ENCODE peak calls at places on chromosomes 4 and X, in eight cellular contexts. H, S, Y, O, T, I, W and P are unnamed samples.

GRCh38 chr4:130080872-130081451 is 985.0 kb downstream of the C4orf33 start:
- DNase-seq in H (no peak), S (no peak), Y (no peak), O (no peak), T (no peak), I (peak), W (no peak), P (no peak)

GRCh38 chrX:136623400-136623799 is 24.6 kb upstream of the CD40LG start:
- DNase-seq in H (no peak), S (no peak), Y (no peak), O (no peak), T (no peak), I (no peak), W (no peak), P (no peak)

GRCh38 chr4:74435296-74435695 is 9.6 kb upstream of the AREG start:
- DNase-seq in H (no peak), S (no peak), Y (no peak), O (no peak), T (no peak), I (no peak), W (no peak), P (no peak)

GRCh38 chrX:40009890-40010289 is 87.9 kb downstream of the BCOR start:
- DNase-seq in H (no peak), S (no peak), Y (no peak), O (no peak), T (no peak), I (peak), W (no peak), P (no peak)

GRCh38 chr4:86271057-86271456 is 88.8 kb downstream of the MAPK10 start:
- DNase-seq in H (no peak), S (no peak), Y (no peak), O (no peak), T (no peak), I (no peak), W (no peak), P (no peak)

GRCh38 chrX:15745179-15745578 is 7.1 kb downstream of the CA5B start:
- DNase-seq in H (no peak), S (peak), Y (no peak), O (no peak), T (no peak), I (no peak), W (no peak), P (no peak)

GRCh38 chr4:1676605-1677525 is 7.2 kb downstream of the FAM53A start:
- DNase-seq in H (no peak), S (no peak), Y (no peak), O (no peak), T (no peak), I (no peak), W (no peak), P (no peak)

GRCh38 chr4:16785800-16786527 is 112.5 kb downstream of the LDB2 start:
- DNase-seq in H (no peak), S (no peak), Y (no peak), O (no peak), T (no peak), I (no peak), W (no peak), P (no peak)

GRCh38 chrX:15430584-15430983 is 46.4 kb upstream of the VEGFD start:
- DNase-seq in H (no peak), S (no peak), Y (no peak), O (no peak), T (no peak), I (no peak), W (no peak), P (no peak)

GRCh38 chrX:1231850-1232505 is 19.5 kb upstream of the CRLF2 start:
- DNase-seq in H (peak), S (no peak), Y (no peak), O (no peak), T (no peak), I (no peak), W (no peak), P (no peak)

GRCh38 chr4:73257995-73258667 is 467 bp downstream of the ANKRD17 start:
- DNase-seq in H (no peak), S (peak), Y (no peak), O (peak), T (no peak), I (peak), W (no peak), P (no peak)

GRCh38 chr4:38114435-38114834 is 154.2 kb downstream of the PTTG2 start:
- DNase-seq in H (no peak), S (no peak), Y (no peak), O (no peak), T (no peak), I (peak), W (no peak), P (no peak)

GRCh38 chrX:10104958-10105658 is 51.7 kb upstream of the CLCN4 start:
- DNase-seq in H (no peak), S (no peak), Y (no peak), O (no peak), T (no peak), I (no peak), W (no peak), P (no peak)

GRCh38 chr4:4386736-4387392 is at the start of gene NSG1:
- DNase-seq in H (no peak), S (no peak), Y (no peak), O (no peak), T (no peak), I (peak), W (no peak), P (no peak)

GRCh38 chrX:84044051-84044450 is 143.9 kb downstream of the RPS6KA6 start:
- DNase-seq in H (no peak), S (no peak), Y (no peak), O (no peak), T (no peak), I (no peak), W (no peak), P (no peak)

GRCh38 chrX:53254570-53255461 is 26.6 kb downstream of the IQSEC2 start:
- DNase-seq in H (no peak), S (no peak), Y (no peak), O (no peak), T (no peak), I (no peak), W (no peak), P (no peak)

GRCh38 chrX:15866141-15866540 is 11.5 kb upstream of the AP1S2 start:
- DNase-seq in H (no peak), S (no peak), Y (no peak), O (no peak), T (no peak), I (no peak), W (no peak), P (no peak)

GRCh38 chrX:70292788-70293187 is 2.9 kb downstream of the KIF4A start:
- DNase-seq in H (no peak), S (peak), Y (no peak), O (no peak), T (no peak), I (no peak), W (no peak), P (no peak)

GRCh38 chrX:3226087-3226486 is 120.4 kb downstream of the MXRA5 start:
- DNase-seq in H (no peak), S (no peak), Y (no peak), O (no peak), T (no peak), I (no peak), W (no peak), P (no peak)

GRCh38 chr4:95243892-95244291 is 304.9 kb downstream of the UNC5C start:
- DNase-seq in H (no peak), S (no peak), Y (no peak), O (no peak), T (no peak), I (no peak), W (no peak), P (no peak)

GRCh38 chr4:95251568-95251967 is 297.2 kb downstream of the UNC5C start:
- DNase-seq in H (no peak), S (no peak), Y (no peak), O (no peak), T (no peak), I (no peak), W (no peak), P (no peak)

GRCh38 chr4:95250544-95251137 is 298.1 kb downstream of the UNC5C start:
- DNase-seq in H (no peak), S (no peak), Y (no peak), O (peak), T (no peak), I (no peak), W (no peak), P (no peak)

GRCh38 chr4:95248713-95249401 is 299.9 kb downstream of the UNC5C start:
- DNase-seq in H (no peak), S (peak), Y (no peak), O (no peak), T (no peak), I (no peak), W (no peak), P (no peak)

GRCh38 chr4:95249402-95250043 is 299.2 kb downstream of the UNC5C start:
- DNase-seq in H (no peak), S (no peak), Y (no peak), O (no peak), T (no peak), I (no peak), W (no peak), P (no peak)
- H3K27ac ChIP-seq in H (no peak), S (no peak), Y (no peak), O (no peak), T (no peak), I (no peak), W (no peak), P (no peak)

DNA sequence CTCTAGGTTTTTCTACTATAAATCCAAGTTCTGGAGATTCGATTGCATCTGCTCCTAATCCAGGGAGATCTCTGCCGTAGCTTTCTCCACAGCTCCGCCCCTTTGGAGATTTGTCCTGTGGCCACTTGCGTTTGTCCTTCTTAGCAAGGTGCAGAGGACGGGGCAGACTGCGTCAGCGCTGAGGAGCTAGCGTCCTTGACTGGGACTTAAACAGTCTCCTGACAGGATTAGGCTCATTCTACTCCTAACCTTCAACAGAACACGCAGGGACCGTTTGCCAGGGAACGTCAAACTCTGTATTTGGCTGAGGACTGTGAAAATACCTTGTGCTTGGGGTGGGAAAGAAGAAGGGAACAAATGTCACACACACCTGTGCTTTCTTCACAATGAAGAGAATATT is 38.6 kb downstream of the SORBS2 start:
- DNase-seq in H (no peak), S (no peak), Y (no peak), O (peak), T (no peak), I (peak), W (no peak), P (no peak)
- TF ChIP-seq POLR2AphosphoS5 in H (no peak), S (no peak), Y (no peak), O (no peak), T (peak), I (no peak), W (no peak), P (no peak)

GRCh38 chr4:39453738-39454137 is 5.0 kb downstream of the RPL9 start:
- DNase-seq in H (no peak), S (no peak), Y (no peak), O (no peak), T (no peak), I (no peak), W (no peak), P (no peak)
- H3K27ac ChIP-seq in H (no peak), S (no peak), Y (no peak), O (no peak), T (no peak), I (peak), W (no peak), P (no peak)

GRCh38 chr4:108700358-108700757 is 50.0 kb downstream of the OSTC start:
- DNase-seq in H (no peak), S (no peak), Y (no peak), O (no peak), T (no peak), I (no peak), W (no peak), P (no peak)
- TF ChIP-seq POLR2AphosphoS5 in H (no peak), S (no peak), Y (no peak), O (no peak), T (no peak), I (no peak), W (no peak), P (no peak)

GRCh38 chr4:11549525-11549924 is 120.8 kb upstream of the HS3ST1 start:
- DNase-seq in H (no peak), S (no peak), Y (no peak), O (no peak), T (no peak), I (no peak), W (no peak), P (no peak)

GRCh38 chr4:11545651-11546050 is 117.0 kb upstream of the HS3ST1 start:
- DNase-seq in H (no peak), S (no peak), Y (no peak), O (no peak), T (no peak), I (no peak), W (no peak), P (no peak)

GRCh38 chr4:11546391-11547160 is 117.9 kb upstream of the HS3ST1 start:
- DNase-seq in H (no peak), S (no peak), Y (no peak), O (no peak), T (no peak), I (no peak), W (no peak), P (no peak)

GRCh38 chr4:11543710-11544109 is 115.0 kb upstream of the HS3ST1 start:
- DNase-seq in H (no peak), S (no peak), Y (no peak), O (no peak), T (no peak), I (no peak), W (no peak), P (no peak)

GRCh38 chr4:11548529-11549176 is 120.0 kb upstream of the HS3ST1 start:
- DNase-seq in H (no peak), S (no peak), Y (no peak), O (no peak), T (no peak), I (no peak), W (no peak), P (no peak)
- H3K27ac ChIP-seq in H (no peak), S (no peak), Y (no peak), O (no peak), T (no peak), I (no peak), W (no peak), P (no peak)

GRCh38 chr4:3292571-3293409 is at the start of gene RGS12:
- DNase-seq in H (peak), S (peak), Y (peak), O (peak), T (peak), I (peak), W (peak), P (peak)
- TF ChIP-seq POLR2AphosphoS5 in H (peak), S (peak), Y (no peak), O (peak), T (peak), I (peak), W (no peak), P (peak)

DNA sequence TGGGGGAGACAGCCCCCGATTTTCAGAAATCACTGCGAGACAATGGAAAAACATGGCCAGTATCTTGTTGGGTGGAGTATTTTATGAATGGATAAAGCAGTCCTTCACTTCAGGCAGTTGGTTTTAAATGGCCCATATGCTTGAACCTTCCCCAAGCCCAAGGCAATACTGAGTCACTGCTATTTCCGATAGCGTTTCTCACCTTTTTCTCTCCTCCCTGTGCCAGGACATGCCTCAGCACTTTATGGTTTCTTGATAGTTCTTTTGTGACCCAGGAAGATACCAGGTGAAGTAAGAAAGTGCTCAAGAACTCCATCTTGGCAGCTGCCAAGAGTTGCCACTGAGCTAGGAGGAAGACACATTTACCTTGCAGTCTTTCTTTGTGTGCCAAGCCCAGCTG is 26.8 kb upstream of the ESX1 start:
- DNase-seq in H (no peak), S (no peak), Y (no peak), O (no peak), T (no peak), I (no peak), W (no peak), P (no peak)
- H3K27ac ChIP-seq in H (no peak), S (no peak), Y (no peak), O (no peak), T (no peak), I (no peak), W (no peak), P (no peak)

DNA sequence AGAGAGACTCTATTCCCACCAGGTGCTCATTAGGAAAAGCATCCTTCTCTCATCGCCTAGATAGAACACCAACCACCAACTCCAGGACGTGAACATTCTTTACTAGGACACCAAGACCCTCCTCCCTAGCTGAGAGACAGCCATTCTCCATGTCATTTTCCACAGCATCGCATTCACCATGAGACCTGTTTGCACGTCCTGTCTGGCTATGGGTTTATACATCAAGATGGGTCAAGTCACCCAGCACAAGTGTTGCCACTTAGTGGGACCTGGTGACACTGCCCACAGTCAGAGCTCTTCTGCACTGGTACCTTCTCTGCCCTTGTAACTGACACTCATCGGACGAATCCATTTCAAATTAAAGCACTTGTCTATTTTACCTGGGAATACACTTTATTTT is 17.5 kb downstream of the LRP2BP start:
- DNase-seq in H (no peak), S (no peak), Y (no peak), O (no peak), T (no peak), I (no peak), W (no peak), P (no peak)
- TF ChIP-seq POLR2AphosphoS5 in H (no peak), S (no peak), Y (no peak), O (no peak), T (no peak), I (no peak), W (peak), P (no peak)

GRCh38 chr4:102344520-102344954 is 745 bp downstream of the SLC39A8 start:
- DNase-seq in H (peak), S (no peak), Y (no peak), O (peak), T (peak), I (peak), W (no peak), P (no peak)
- H3K27ac ChIP-seq in H (peak), S (no peak), Y (no peak), O (peak), T (peak), I (peak), W (peak), P (peak)